ENCODE peak calls at places on chromosomes 5 and 9, in ten cellular contexts. C, X, Y, O, K, P, J, M, B and U are unnamed samples.

GRCh38 chr9:9392755-9393154 is 1220.0 kb downstream of the PTPRD start:
- DNase-seq in M (no peak), O (no peak), X (no peak), J (no peak), B (no peak), K (no peak), Y (no peak), P (no peak), C (no peak), U (no peak)

GRCh38 chr9:3385871-3386270 is 139.9 kb downstream of the RFX3 start:
- DNase-seq in X (no peak), J (no peak), O (no peak), P (no peak), B (no peak), C (no peak), Y (no peak), K (no peak), M (no peak), U (no peak)

GRCh38 chr5:54087436-54087835 is 222.9 kb downstream of the ARL15 start:
- DNase-seq in C (no peak), K (no peak), X (peak), O (peak), J (peak), B (no peak), Y (peak), M (no peak), P (no peak), U (peak)

GRCh38 chr5:79956173-79956670 is 34.8 kb downstream of the MTX3 start:
- DNase-seq in O (peak), J (no peak), K (no peak), M (no peak), C (no peak), P (no peak), X (peak), Y (peak), B (no peak), U (peak)

GRCh38 chr9:113649054-113649453 is 185.5 kb downstream of the RGS3 start:
- DNase-seq in B (no peak), K (peak), P (peak), M (peak), Y (no peak), X (peak), J (peak), O (peak), C (no peak), U (peak)

GRCh38 chr9:98983295-98984268 is 39.9 kb downstream of the COL15A1 start:
- DNase-seq in P (no peak), C (no peak), O (peak), B (no peak), K (no peak), M (no peak), Y (peak), J (no peak), X (peak), U (peak)

GRCh38 chr5:132459983-132460834 is 30.4 kb downstream of the IRF1 start:
- DNase-seq in K (no peak), B (no peak), P (no peak), J (no peak), Y (no peak), M (no peak), O (no peak), X (no peak), C (no peak), U (no peak)

GRCh38 chr9:132769895-132770774 is 99.9 kb downstream of the GTF3C4 start:
- DNase-seq in O (peak), J (peak), C (peak), M (peak), Y (peak), K (peak), B (peak), P (peak), X (peak), U (peak)

GRCh38 chr5:61933787-61934626 is 372.0 kb upstream of the KIF2A start:
- DNase-seq in J (peak), Y (peak), B (no peak), K (peak), O (peak), X (peak), C (peak), P (peak), M (no peak), U (peak)

GRCh38 chr5:88653471-88653870 is 229.5 kb downstream of the MEF2C start:
- DNase-seq in C (no peak), P (no peak), K (no peak), J (no peak), B (no peak), Y (no peak), M (no peak), O (no peak), X (no peak), U (no peak)

DNA sequence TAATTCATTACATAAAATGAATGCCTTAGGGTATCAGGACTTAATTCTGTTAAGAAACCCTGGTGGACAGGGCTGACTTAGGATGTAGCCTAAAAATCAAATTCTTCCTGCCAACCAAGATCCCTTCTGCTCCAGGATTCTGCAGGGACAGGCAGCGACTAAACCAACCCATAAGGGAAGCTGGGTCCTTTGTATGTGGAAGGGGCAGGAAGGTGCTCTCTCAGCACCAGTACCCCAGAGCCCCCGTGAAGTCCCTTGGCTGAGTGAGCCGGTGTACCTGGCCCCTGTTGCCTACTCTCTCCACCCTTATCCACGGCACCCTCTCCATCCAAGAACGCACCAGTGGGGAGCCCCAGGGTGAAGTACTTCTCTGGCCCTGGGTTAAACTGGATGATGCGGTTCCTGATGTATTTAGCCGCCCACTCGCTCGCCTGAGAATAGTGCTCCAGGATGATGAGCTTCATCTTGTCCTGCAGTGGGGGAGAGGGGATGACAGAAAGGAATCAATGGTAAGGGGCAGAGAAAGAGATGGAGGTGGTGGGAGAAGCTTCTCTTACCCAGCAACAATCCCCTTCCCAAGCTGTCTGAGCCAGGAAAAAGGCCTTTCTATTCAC is 1.1 kb downstream of the GNPDA1 start:
- DNase-seq in J (no peak), Y (no peak), B (no peak), M (no peak), O (no peak), C (no peak), K (no peak), P (no peak), X (no peak), U (no peak)
- H3K4me3 ChIP-seq in J (no peak), Y (peak), B (peak), M (peak), O (peak), C (no peak), K (peak), P (no peak), X (no peak), U (peak)

DNA sequence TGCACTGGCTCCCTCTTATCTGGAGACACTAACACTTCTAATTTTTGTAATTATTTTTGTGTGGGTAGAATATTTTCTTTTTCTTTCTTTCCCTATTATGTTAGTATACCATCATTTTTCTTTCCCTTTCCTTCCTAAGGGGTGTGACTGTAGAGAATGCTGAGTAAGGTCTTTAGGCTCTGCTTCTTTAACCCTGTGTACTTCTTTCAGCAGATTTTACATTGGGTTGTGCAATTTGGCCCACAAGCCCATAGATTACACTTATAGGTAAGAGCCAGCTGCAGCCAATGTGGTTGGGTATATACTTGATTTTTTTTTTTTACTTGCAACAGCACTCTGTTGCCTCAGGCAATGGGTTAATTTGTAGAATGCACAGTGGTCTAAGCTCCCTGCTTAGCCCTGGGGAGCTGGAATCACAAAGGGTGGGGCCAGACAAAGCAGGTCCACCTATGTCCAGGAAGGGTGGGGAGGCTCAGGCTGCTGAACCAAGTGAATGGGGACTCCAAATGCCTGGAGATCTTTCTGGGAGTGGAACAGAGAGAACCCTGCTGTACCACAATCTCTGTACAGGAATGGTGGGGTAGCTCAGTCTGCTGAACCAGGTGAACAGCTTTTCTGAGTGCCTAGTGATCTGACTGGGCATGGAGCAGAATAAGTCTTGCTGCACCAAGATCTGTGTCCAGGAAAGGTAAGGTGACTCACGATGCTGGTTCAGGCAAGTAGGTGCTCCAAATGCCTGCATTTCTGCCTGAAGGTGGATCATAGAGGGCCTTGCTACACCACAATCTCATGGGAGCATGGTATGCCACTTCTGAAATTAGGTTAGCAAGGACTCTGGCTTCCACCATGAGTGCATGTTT is 64.9 kb downstream of the SLC25A46 start:
- DNase-seq in B (no peak), C (no peak), M (no peak), X (no peak), Y (no peak), J (no peak), K (no peak), P (no peak), O (no peak), U (no peak)
- TF ChIP-seq CTCF in B (no peak), C (no peak), M (no peak), X (no peak), Y (no peak), J (no peak), K (no peak), P (no peak), O (no peak), U (no peak)

GRCh38 chr9:4665357-4665756 is 923 bp downstream of the SPATA6L start:
- DNase-seq in O (peak), Y (peak), B (no peak), X (peak), J (peak), C (no peak), K (no peak), M (no peak), P (no peak), U (peak)

GRCh38 chr9:4667681-4668080 is 1.4 kb upstream of the SPATA6L start:
- DNase-seq in C (no peak), J (no peak), K (no peak), Y (no peak), B (no peak), X (no peak), O (no peak), P (no peak), M (no peak), U (no peak)

GRCh38 chr9:4668604-4669003 is 2.3 kb upstream of the SPATA6L start:
- DNase-seq in O (no peak), C (no peak), M (no peak), P (no peak), B (no peak), Y (no peak), J (no peak), X (no peak), K (no peak), U (no peak)

GRCh38 chr9:4663956-4664355 is 1.9 kb downstream of the PLPP6 start:
- DNase-seq in M (no peak), B (no peak), Y (no peak), O (no peak), C (no peak), J (no peak), P (no peak), K (no peak), X (no peak), U (no peak)

GRCh38 chr9:4666042-4666699 is at the start of gene SPATA6L:
- DNase-seq in J (peak), Y (peak), C (peak), X (peak), M (peak), K (peak), O (peak), P (peak), B (peak), U (peak)
- H3K4me3 ChIP-seq in J (peak), Y (peak), C (peak), X (peak), M (peak), K (peak), O (peak), P (no peak), B (peak), U (peak)

GRCh38 chr9:121683652-121684051 is 32.2 kb downstream of the DAB2IP start:
- DNase-seq in K (no peak), M (no peak), C (no peak), B (no peak), X (no peak), O (no peak), Y (no peak), J (no peak), P (no peak), U (no peak)
- TF ChIP-seq CTCF in K (no peak), M (no peak), C (no peak), B (no peak), X (no peak), O (no peak), Y (no peak), J (no peak), P (no peak), U (no peak)

GRCh38 chr5:179621551-179621971 is 1.9 kb downstream of the HNRNPH1 start:
- DNase-seq in B (no peak), K (no peak), J (no peak), X (no peak), P (no peak), O (no peak), M (peak), Y (peak), C (no peak), U (no peak)
- H3K4me3 ChIP-seq in B (peak), K (peak), J (peak), X (peak), P (no peak), O (peak), M (peak), Y (peak), C (no peak), U (peak)

DNA sequence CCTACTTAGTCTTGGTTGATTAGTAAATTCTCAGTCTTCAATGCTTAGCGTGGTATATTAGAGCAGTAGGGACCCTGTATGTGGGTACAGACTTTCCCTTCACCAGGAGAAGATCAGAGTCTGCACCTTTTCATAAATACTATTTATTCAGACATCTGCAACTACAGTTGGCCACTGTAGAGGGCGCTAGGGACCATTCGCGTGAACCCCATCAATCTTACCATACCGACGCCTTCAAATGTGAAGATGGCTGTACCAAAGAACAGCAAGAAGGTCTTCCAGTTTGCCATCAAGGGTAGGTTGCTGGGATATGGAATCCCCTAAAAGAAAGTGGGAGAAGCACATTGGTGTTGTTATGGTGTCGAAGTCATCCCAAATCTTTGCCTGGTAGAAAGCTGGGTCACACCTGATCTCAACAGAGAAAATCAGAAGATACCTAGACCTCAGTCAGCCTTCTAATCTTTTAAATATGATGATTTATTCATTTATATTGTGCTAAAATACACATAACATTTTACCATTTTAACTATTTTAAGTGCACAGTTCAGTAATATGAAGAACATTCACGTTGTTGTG is 19.1 kb downstream of the SLC36A3 start:
- DNase-seq in B (no peak), O (no peak), P (no peak), K (no peak), M (no peak), J (no peak), C (no peak), X (no peak), Y (no peak), U (no peak)
- TF ChIP-seq CTCF in B (no peak), O (no peak), P (no peak), K (no peak), M (peak), J (peak), C (no peak), X (no peak), Y (no peak), U (peak)

GRCh38 chr5:110896901-110897300 is 158.1 kb downstream of the SLC25A46 start:
- DNase-seq in P (no peak), J (no peak), C (no peak), Y (peak), O (no peak), K (no peak), X (peak), B (no peak), M (no peak), U (peak)
- H3K4me3 ChIP-seq in P (no peak), J (no peak), C (no peak), Y (no peak), O (no peak), K (no peak), X (no peak), B (no peak), M (no peak), U (no peak)

GRCh38 chr5:140112685-140113179 is 1.2 kb upstream of the PURA start:
- DNase-seq in C (no peak), B (no peak), P (no peak), J (no peak), K (no peak), X (peak), O (peak), Y (peak), M (no peak), U (peak)

GRCh38 chr5:140115186-140115500 is 1.2 kb downstream of the PURA start:
- DNase-seq in Y (no peak), B (no peak), M (no peak), X (no peak), J (no peak), K (no peak), O (no peak), C (no peak), P (no peak), U (no peak)

GRCh38 chr5:140113180-140113698 is 670 bp upstream of the PURA start:
- DNase-seq in O (no peak), B (no peak), P (peak), J (peak), Y (no peak), M (peak), C (peak), K (no peak), X (no peak), U (no peak)

GRCh38 chr5:140114341-140115185 is 654 bp downstream of the PURA start:
- DNase-seq in M (peak), Y (peak), K (peak), P (peak), C (peak), B (peak), O (peak), X (peak), J (peak), U (peak)

GRCh38 chr5:140113699-140114263 is at the start of gene PURA:
- DNase-seq in Y (peak), B (peak), M (peak), K (peak), O (peak), P (peak), J (peak), C (peak), X (peak), U (peak)
- TF ChIP-seq CTCF in Y (no peak), B (peak), M (no peak), K (peak), O (no peak), P (no peak), J (no peak), C (no peak), X (no peak), U (no peak)

GRCh38 chr9:2018764-2019548 is 3.8 kb downstream of the SMARCA2 start:
- DNase-seq in C (no peak), B (no peak), K (no peak), X (no peak), J (peak), P (no peak), M (no peak), O (no peak), Y (no peak), U (no peak)
- H3K4me3 ChIP-seq in C (no peak), B (peak), K (peak), X (peak), J (no peak), P (no peak), M (peak), O (peak), Y (peak), U (peak)

DNA sequence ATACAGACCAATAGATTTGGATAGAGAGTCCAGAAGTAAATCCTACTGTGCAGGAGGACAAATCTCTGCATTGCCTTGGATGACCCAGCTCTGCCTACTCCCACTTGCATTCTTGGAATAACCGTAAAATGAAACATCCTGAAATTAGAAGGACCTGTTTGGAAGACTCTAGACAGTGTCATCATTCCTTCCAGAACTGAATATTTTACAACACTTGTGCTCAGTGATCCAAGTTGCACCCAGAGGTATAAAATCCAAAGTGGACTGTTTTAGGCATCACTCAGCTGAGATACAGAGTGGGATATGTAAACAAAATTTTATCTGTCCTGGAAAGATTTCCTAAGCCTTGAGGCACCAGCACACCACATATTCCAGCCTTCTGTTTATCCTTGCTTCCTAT is 43.7 kb downstream of the OR2Y1 start:
- DNase-seq in B (no peak), K (no peak), X (no peak), J (no peak), O (no peak), P (no peak), C (no peak), M (no peak), Y (no peak), U (no peak)
- TF ChIP-seq CTCF in B (no peak), K (no peak), X (no peak), J (no peak), O (no peak), P (no peak), C (no peak), M (no peak), Y (no peak), U (no peak)